ENCODE peak calls at places on chromosomes 16 and 17, in ten cellular contexts. Z is MM.1S; P is GM12865; Q is right lobe of liver; U is CD8-positive, alpha-beta memory T cell; K is thoracic aorta; V is AG09309; Y is mesendoderm; R is AG04450; A is fibroblast of lung. N is an unnamed sample.

GRCh38 chr16:27382187-27382855 is 19.7 kb upstream of the IL21R start:
- DNase-seq in Z (no peak), P (no peak), Q (no peak), U (no peak), K (no peak), V (no peak), Y (no peak), R (no peak), A (no peak), N (no peak)

GRCh38 chr17:1959871-1960569 is 65.1 kb downstream of the RTN4RL1 start:
- DNase-seq in Z (no peak), P (no peak), Q (no peak), U (no peak), K (no peak), V (no peak), Y (no peak), R (peak; percentile 48), A (no peak), N (no peak)

GRCh38 chr16:84294196-84295142 is at the start of gene WFDC1:
- DNase-seq in Z (no peak), P (no peak), Q (no peak), U (no peak), K (no peak), V (no peak), Y (no peak), R (no peak), A (no peak), N (no peak)

GRCh38 chr17:16255481-16255901 is 38.5 kb downstream of the PIGL start:
- DNase-seq in Z (no peak), P (no peak), Q (peak; percentile 70), U (no peak), K (peak; percentile 15), V (peak; percentile 10), Y (peak; percentile 62), R (no peak), A (peak; percentile 58), N (no peak)

GRCh38 chr16:29877266-29877961 is 14.4 kb upstream of the CDIPT start:
- DNase-seq in Z (peak; percentile 65), P (peak; percentile 76), Q (no peak), U (peak; percentile 29), K (no peak), V (no peak), Y (peak; percentile 99), R (no peak), A (peak; percentile 27), N (peak; percentile 74)

GRCh38 chr17:5000237-5000639 is 2.5 kb downstream of the KIF1C start:
- DNase-seq in Z (no peak), P (no peak), Q (peak; percentile 85), U (no peak), K (peak; percentile 60), V (no peak), Y (peak; percentile 18), R (no peak), A (no peak), N (no peak)

GRCh38 chr17:42027961-42028790 is 8.3 kb downstream of the NKIRAS2 start:
- DNase-seq in Z (no peak), P (no peak), Q (no peak), U (no peak), K (no peak), V (no peak), Y (peak; percentile 86), R (no peak), A (no peak), N (no peak)

GRCh38 chr17:65660947-65661346 is 99.5 kb upstream of the AXIN2 start:
- DNase-seq in Z (no peak), P (peak; percentile 19), Q (no peak), U (no peak), K (no peak), V (no peak), Y (no peak), R (no peak), A (peak; percentile 57), N (peak; percentile 15)

DNA sequence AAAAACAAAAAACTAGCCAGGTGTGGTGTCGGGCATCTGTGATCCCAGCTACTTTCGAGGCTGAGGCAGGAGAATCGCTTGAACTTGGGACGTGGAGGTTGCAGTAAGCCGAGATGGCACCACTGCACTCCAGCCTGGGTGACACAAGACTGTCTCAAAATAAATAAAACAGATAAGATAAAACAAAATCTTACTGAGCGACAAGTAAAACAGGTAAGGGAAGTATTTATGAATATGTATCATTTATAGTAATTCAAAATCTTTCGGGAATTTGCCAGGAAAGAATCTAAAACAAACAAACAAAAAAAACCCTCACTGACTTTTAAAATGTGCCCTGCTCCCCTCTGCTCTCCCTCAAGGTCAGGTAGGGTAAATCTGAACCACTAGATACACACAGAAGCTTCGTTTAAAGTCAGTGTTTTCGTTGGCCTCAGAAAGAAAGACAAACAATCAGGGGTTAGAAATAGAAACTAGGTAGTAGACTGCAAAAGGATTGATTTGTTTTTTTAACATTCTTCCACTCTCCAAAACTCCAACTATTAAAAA is 2.1 kb downstream of the PRPSAP1 start:
- DNase-seq in Z (no peak), P (no peak), Q (no peak), U (no peak), K (no peak), V (no peak), Y (no peak), R (no peak), A (no peak), N (no peak)
- H3K4me3 ChIP-seq in Z (no peak overlapping the region), P (no peak overlapping the region), Q (peak overlapping the region; percentile 91), U (no peak overlapping the region), K (peak overlapping the region; percentile 95), V (no peak overlapping the region), Y (no peak overlapping the region), R (no peak overlapping the region), A (no peak overlapping the region), N (no peak overlapping the region)

GRCh38 chr17:72591500-72592241 is 470.9 kb downstream of the SOX9 start:
- DNase-seq in Z (peak; percentile 37), P (no peak), Q (no peak), U (no peak), K (no peak), V (no peak), Y (peak; percentile 14), R (no peak), A (peak; percentile 47), N (no peak)

GRCh38 chr17:72592967-72593325 is 472.1 kb downstream of the SOX9 start:
- DNase-seq in Z (no peak), P (no peak), Q (no peak), U (no peak), K (no peak), V (no peak), Y (no peak), R (no peak), A (no peak), N (no peak)

GRCh38 chr17:72590382-72590781 is 469.6 kb downstream of the SOX9 start:
- DNase-seq in Z (no peak), P (no peak), Q (no peak), U (no peak), K (no peak), V (no peak), Y (no peak), R (no peak), A (peak; percentile 80), N (peak; percentile 76)

GRCh38 chr17:72592242-72592966 is 471.6 kb downstream of the SOX9 start:
- DNase-seq in Z (peak; percentile 83), P (peak; percentile 89), Q (peak; percentile 60), U (peak; percentile 22), K (no peak), V (no peak), Y (peak; percentile 87), R (peak; percentile 67), A (peak; percentile 80), N (peak; percentile 62)

DNA sequence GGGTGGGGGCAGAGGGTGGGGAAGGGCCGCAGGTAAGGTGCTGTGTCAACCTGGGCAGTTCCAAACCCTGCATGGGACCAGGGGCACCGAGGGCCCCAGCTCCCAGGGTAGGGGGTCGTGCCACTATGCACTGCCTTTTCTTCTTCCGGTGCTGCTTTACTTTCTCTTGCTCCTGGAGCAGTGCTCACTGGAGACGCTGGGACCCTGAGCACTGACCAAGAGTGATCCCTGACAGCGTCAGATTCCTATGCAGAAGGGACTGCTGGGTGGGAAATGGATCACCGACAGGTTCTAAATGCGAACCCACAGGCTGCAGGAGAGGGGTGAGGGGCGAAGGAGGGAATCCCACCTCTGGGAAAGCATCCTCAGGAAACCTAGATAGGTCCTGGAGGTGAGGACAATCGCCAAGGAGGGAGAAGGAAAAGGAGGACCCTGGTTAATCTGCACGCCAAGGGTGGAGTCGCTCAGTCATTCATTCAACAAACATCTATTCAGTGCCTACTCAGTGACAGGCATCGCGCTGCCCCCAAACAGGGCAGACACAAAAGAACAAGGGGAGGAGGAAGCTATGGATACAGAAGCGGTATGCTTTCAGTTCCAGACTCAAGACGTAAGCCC is 470.2 kb downstream of the SOX9 start:
- DNase-seq in Z (no peak), P (no peak), Q (no peak), U (no peak), K (no peak), V (no peak), Y (no peak), R (no peak), A (no peak), N (no peak)
- H3K4me3 ChIP-seq in Z (peak overlapping the region; percentile 95), P (peak overlapping the region; percentile 72), Q (no peak overlapping the region), U (no peak overlapping the region), K (peak overlapping the region; percentile 73), V (peak overlapping the region; percentile 84), Y (no peak overlapping the region), R (peak overlapping the region; percentile 96), A (peak overlapping the region; percentile 79), N (peak overlapping the region; percentile 90)

DNA sequence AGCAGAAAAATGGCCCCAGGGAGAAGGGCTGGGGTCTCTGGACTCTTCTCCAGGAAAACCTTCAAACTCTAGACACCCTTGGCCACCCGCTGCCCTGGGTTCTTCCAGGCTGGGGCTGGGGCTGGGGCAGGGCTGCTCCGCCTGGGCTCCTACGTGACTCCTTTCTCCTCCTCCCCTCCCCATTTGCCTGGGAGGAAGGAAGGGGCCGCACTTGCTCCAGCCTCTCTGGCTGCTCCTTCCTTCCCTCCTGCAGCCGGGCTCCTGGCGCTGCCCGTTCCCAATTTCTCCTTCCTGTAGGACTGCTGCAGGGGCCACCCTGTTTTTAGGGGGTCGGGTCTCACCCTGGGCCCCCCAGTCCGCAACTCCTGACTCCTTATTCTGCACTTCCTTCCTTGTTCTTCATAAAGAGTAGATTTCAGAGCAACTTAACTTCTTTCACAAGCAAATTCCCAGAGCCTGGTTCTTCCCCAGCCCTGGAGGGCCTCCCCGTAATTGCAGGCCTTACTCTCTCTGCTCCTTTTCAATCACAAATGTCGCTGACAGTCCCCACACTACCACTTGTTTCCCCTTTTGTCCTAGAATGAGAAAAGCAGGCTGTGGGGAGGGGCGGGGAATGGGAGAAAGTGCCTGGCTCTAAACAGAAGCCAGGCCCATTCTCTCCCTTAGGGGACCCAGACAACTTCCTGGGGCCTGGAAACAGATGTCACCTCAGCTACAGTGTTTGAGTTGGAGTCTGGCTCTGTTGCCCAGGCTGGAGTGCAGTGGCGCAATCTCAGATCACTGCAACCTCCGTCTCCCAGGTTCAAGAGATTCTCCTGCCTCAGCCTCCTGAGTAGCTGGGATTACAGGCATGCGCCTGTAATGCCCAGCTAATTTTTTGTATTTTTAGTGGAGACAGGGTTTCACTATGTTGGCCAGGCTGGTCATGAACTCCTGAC is 137.8 kb downstream of the ENGASE start:
- DNase-seq in Z (no peak), P (no peak), Q (no peak), U (no peak), K (no peak), V (no peak), Y (peak; percentile 40), R (no peak), A (no peak), N (no peak)
- H3K4me3 ChIP-seq in Z (no peak overlapping the region), P (no peak overlapping the region), Q (no peak overlapping the region), U (no peak overlapping the region), K (no peak overlapping the region), V (no peak overlapping the region), Y (no peak overlapping the region), R (no peak overlapping the region), A (no peak overlapping the region), N (no peak overlapping the region)

DNA sequence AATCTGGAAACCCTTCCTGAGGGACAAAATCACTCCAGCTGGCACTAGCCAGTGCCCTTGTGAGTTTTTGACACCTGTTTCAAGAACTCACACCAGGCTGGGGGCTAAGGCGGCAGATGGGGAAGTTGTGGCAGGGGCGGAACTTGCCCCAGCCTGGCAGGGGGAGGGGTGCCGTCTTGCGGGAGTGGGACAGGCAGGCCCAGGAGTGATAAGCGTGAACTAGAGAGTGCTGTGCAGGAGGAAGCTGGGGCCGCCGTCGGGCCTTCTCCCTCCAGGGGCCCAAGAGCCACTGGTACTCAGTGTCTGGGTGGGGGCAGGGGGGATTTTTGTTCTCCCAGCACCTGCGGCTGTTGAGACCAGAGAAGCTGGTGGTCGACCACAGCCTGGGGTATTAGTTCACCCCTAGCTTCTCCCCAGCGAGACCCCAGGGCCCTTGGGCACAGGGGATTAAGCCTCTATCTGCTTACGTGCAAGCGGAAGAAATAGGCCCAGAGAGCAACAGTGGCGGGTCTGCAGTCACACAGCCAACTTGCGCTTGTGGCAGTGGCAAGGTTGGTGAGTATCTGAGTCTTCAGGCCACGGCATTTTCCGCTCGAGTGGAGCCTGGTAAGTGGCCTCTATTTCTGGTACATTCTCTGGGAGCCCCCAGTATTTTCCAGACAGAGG is 40.1 kb upstream of the PLCG2 start:
- DNase-seq in Z (no peak), P (peak; percentile 76), Q (peak; percentile 84), U (no peak), K (no peak), V (no peak), Y (no peak), R (no peak), A (no peak), N (no peak)
- H3K4me3 ChIP-seq in Z (no peak overlapping the region), P (peak overlapping the region; percentile 54), Q (no peak overlapping the region), U (no peak overlapping the region), K (no peak overlapping the region), V (no peak overlapping the region), Y (no peak overlapping the region), R (no peak overlapping the region), A (no peak overlapping the region), N (no peak overlapping the region)